ENCODE peak calls at places on chromosome 20, in five cellular contexts. D is spleen, V is transverse colon, I is stomach, X is H1. M is an unnamed sample.

GRCh38 chr20:32621914-32622584 is 36.9 kb upstream of the NOL4L start:
- DNase-seq in D (no peak), V (no peak), I (no peak), X (no peak), M (no peak)

GRCh38 chr20:39025883-39026282 is 63.7 kb downstream of the DHX35 start:
- DNase-seq in D (no peak), V (no peak), I (no peak), X (no peak), M (no peak)

GRCh38 chr20:6976535-6976934 is 209.0 kb downstream of the BMP2 start:
- DNase-seq in D (no peak), V (no peak), I (no peak), X (no peak), M (no peak)

GRCh38 chr20:37534401-37535157 is 6.9 kb upstream of the BLCAP start:
- DNase-seq in D (peak; percentile 50), V (peak; percentile 44), I (peak; percentile 46), X (no peak), M (no peak)

GRCh38 chr20:20759132-20759531 is 46.7 kb upstream of the RALGAPA2 start:
- DNase-seq in D (no peak), V (peak; percentile 59), I (no peak), X (no peak), M (no peak)

GRCh38 chr20:3670511-3670910 is 7.3 kb upstream of the GFRA4 start:
- DNase-seq in D (no peak), V (no peak), I (no peak), X (no peak), M (no peak)

GRCh38 chr20:56003966-56004365 is 1.4 kb downstream of the CBLN4 start:
- DNase-seq in D (no peak), V (peak; percentile 13), I (no peak), X (no peak), M (no peak)

GRCh38 chr20:2616634-2617033 is 35.8 kb upstream of the NOP56 start:
- DNase-seq in D (no peak), V (no peak), I (no peak), X (no peak), M (no peak)

GRCh38 chr20:37545516-37545915 is 17.8 kb upstream of the BLCAP start:
- DNase-seq in D (no peak), V (no peak), I (no peak), X (no peak), M (no peak)

GRCh38 chr20:3786126-3786484 is 435 bp downstream of the CENPB start:
- DNase-seq in D (no peak), V (peak; percentile 56), I (peak; percentile 45), X (no peak), M (peak; percentile 50)

GRCh38 chr20:51767018-51767866 is 948 bp downstream of the ATP9A start:
- DNase-seq in D (peak; percentile 92), V (peak; percentile 93), I (peak; percentile 92), X (peak; percentile 67), M (no peak)

DNA sequence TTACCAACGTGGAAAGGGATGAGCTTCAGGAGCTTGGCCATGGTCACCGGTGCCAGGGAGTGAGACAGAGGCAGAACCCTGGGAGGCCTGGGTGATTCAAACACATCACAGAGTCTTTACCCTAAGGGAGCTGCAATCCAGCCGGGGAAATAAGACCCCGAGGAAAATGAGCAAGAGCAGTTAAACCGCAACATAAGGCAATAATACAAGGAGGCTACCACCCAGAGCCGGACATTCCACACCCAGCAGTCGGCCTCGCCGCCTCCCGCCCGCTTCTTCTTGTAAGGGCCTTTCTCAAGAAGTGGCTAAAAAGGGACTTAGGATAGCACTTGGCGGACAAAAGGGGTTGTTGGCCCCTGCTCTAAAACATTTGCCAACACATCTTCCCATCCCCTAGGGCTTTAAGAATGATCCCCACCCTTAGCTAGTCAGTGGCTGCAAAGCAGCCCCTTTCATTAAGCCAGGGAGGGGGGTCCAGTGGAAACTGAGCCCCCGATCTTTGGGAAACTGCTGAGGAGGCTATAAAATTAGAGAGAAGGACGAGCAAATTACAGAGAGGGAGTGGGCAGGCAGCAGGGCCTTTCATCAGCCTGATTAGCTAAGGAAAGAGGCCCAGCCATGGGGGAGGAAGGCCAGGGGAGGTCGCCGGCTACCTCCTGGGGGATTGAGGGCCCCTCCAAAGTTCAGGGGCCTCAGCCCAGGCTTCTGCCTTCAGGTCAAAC is 34.3 kb downstream of the SNX5 start:
- DNase-seq in D (no peak), V (no peak), I (no peak), X (no peak), M (no peak)
- TF ChIP-seq POLR2AphosphoS5 in D (no peak), V (no peak), I (no peak), X (no peak), M (no peak)

GRCh38 chr20:62302341-62303048 is at the start of gene ADRM1:
- DNase-seq in D (peak; percentile 98), V (peak; percentile 97), I (peak; percentile 97), X (peak; percentile 89), M (peak; percentile 100)
- TF ChIP-seq POLR2A in D (no peak), V (peak; percentile 58), I (no peak), X (no peak), M (peak; percentile 65)

GRCh38 chr20:64047046-64047389 is 2.4 kb downstream of the SOX18 start:
- DNase-seq in D (no peak), V (no peak), I (no peak), X (no peak), M (no peak)
- TF ChIP-seq POLR2AphosphoS5 in D (peak; percentile 14), V (no peak), I (no peak), X (no peak), M (no peak)

DNA sequence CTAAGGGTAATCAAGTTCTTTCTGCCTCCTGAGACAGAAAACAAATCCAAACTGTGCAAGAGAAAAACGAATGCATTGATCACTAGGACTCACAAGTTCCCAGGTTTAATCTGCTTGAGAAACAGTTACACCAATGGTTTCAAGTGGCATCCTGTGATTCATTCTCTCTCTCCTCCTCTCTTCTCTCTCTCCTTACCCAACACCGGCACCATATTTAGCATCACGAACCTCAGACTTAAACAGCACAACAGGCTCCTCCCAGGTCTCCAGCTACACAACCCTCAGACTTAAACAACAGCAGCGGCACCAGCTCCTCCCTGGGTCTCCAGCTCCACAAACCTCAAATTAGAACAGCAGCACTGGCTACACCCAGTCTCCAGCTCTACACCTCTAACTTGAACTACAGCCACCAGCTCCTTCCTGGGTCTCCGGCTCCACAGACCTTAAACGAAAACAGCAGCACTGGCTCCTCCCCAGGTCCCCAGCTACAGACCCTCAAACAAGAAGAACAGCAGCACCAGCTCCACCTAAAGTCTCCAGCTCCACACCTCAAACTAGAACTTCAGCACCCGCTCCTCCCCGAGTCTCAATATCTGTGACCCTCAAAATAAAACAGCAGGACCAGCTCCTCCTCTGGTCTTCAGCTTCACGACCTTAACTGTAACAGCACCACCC is 355.9 kb downstream of the PREX1 start:
- DNase-seq in D (no peak), V (no peak), I (no peak), X (no peak), M (no peak)
- TF ChIP-seq POLR2A in D (no peak), V (no peak), I (no peak), X (no peak), M (no peak)

GRCh38 chr20:64036346-64037198 is 590 bp downstream of the C20orf204 start:
- DNase-seq in D (peak; percentile 73), V (no peak), I (no peak), X (no peak), M (no peak)

GRCh38 chr20:64037498-64038213 is 1.7 kb downstream of the C20orf204 start:
- DNase-seq in D (no peak), V (no peak), I (no peak), X (no peak), M (no peak)

GRCh38 chr20:64038252-64038578 is 2.2 kb downstream of the C20orf204 start:
- DNase-seq in D (no peak), V (no peak), I (no peak), X (no peak), M (no peak)

GRCh38 chr20:64035933-64036345 is at the start of gene C20orf204:
- DNase-seq in D (no peak), V (no peak), I (no peak), X (no peak), M (no peak)

DNA sequence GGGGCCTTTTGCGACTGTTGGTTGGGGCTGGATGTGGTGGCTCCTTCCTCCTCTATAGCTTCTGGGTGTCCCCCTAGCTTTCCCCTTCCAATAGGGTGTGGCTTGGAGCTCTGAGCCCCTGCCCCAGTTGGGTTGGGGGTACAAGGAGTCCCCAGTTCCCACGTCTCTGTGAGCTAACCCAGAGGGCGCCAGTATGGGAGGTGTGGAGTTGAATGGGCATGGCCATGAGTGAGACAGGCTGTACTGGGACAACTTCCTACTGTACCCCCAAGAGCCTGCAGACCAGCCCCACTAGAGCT is 1.2 kb downstream of the C20orf204 start:
- DNase-seq in D (no peak), V (no peak), I (no peak), X (no peak), M (no peak)
- TF ChIP-seq POLR2AphosphoS5 in D (no peak), V (no peak), I (no peak), X (no peak), M (no peak)

DNA sequence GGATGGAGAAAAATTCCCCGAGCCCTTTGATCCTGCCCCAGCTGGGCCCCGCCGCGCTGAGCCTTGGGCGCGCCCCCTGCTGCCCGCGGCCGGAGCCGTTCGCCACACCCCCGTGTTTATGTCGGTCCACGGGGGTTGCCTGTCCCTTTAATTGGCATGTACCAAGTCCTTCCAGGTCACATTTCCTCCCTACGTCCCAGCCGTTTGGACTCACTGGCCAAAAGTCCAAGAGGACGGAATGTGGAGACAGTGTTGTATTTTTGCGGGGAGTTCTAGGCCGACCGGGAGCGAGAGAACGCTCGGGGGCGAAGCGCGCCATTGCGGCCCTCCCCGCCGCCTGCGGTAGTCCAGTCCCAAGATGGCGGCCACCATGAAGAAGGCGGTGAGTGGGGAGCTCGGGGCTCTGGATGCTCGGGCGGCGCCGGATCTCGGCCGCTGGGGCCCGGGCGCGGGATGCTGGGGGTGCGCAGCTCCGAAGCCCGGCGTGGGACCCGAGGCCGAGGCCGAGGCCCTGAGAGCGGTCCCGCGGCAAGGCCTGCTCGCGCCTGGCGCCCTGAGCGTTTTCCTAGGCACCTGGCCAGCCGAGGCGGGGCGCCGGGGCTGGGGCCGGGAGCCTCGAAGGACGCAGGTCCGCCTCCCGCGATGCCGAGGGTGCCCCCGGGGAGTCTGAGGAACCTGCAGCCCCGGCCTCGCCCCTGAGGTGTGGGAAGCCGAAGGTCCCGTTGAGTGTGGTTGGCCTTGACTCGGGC is at the start of gene PFDN4:
- DNase-seq in D (peak; percentile 94), V (peak; percentile 88), I (peak; percentile 84), X (peak; percentile 41), M (peak; percentile 81)
- TF ChIP-seq POLR2A in D (no peak), V (no peak), I (no peak), X (peak; percentile 46), M (peak; percentile 68)

DNA sequence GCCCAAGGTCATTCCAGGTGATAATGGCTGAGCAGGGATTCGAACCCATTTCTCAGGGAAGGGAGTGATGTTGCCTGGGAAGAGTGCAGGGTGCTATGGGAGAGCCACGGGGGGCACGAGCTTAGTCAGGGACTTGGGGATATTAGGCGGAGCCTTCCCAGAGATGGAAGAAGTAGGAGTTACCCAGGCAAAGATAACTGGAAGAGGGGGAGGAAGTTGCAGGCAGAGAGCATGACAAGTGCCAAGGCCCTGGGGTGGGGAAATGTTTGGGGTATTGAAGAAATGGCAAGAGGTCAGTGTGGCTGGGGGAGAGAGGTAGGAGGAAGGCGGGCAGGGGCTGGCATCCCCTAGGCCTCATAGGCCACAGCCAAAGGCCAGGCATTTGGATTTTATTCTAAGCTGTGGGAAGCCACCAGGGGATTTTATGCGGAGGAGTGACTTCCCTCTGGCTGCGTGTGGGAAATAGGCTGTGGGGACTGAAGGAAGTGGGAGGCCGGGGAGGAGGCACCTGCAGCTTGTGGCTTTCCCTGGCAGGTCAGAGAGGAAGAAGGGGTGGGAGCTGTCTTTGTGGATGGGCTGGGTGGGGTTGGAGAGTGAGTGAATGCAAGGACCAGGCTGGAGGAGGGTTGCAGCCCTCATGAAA is 22.7 kb downstream of the SNAI1 start:
- DNase-seq in D (no peak), V (no peak), I (no peak), X (no peak), M (no peak)
- TF ChIP-seq POLR2AphosphoS5 in D (no peak), V (no peak), I (no peak), X (no peak), M (no peak)